ENCODE peak calls at places on chromosomes 6 and 20, in four cellular contexts. F, Q, L and P are unnamed samples. For H3K4me1, the result is how much of the 10 kb centered on the place peaks cover.

GRCh38 chr6:100267721-100268123 is 197.0 kb downstream of the SIM1 start:
- DNase-seq in F (no peak), L (no peak), Q (peak), P (no peak)

GRCh38 chr6:40302856-40303449 is 284.2 kb downstream of the LRFN2 start:
- DNase-seq in L (no peak), Q (no peak), F (no peak), P (no peak)

GRCh38 chr6:160733045-160733646 is 31.1 kb downstream of the PLG start:
- DNase-seq in F (no peak), Q (no peak), L (no peak), P (peak)

GRCh38 chr6:166766769-166767168 is 139.7 kb upstream of the RPS6KA2 start:
- DNase-seq in L (no peak), F (no peak), Q (no peak), P (no peak)

GRCh38 chr6:42281570-42281969 is 63.9 kb upstream of the MRPS10 start:
- DNase-seq in L (no peak), F (no peak), Q (no peak), P (no peak)

GRCh38 chr6:83429857-83430605 is 820 bp downstream of the ME1 start:
- DNase-seq in Q (peak), F (no peak), L (no peak), P (peak)

GRCh38 chr6:149138093-149138492 is 179.4 kb upstream of the TAB2 start:
- DNase-seq in L (no peak), F (no peak), Q (no peak), P (no peak)

GRCh38 chr6:90068835-90069478 is 174.7 kb downstream of the GJA10 start:
- DNase-seq in L (no peak), F (no peak), Q (no peak), P (no peak)

GRCh38 chr6:17965397-17965796 is 22.0 kb downstream of the KIF13A start:
- DNase-seq in F (no peak), Q (peak), L (no peak), P (no peak)

GRCh38 chr6:109491207-109491938 is 8.4 kb upstream of the ZBTB24 start:
- DNase-seq in L (no peak), F (no peak), Q (no peak), P (no peak)

GRCh38 chr20:18571578-18571977 is 4.3 kb downstream of the SMIM26 start:
- DNase-seq in L (no peak), F (no peak), Q (no peak), P (no peak)

GRCh38 chr6:44116643-44117382 is 10.4 kb downstream of the MRPL14 start:
- DNase-seq in Q (peak), L (no peak), F (no peak), P (no peak)

GRCh38 chr20:31515775-31516107 is 1.5 kb downstream of the HM13 start:
- DNase-seq in F (no peak), Q (no peak), L (no peak), P (no peak)

GRCh38 chr6:161246725-161247124 is 27.1 kb downstream of the AGPAT4 start:
- DNase-seq in Q (no peak), L (no peak), F (no peak), P (no peak)

GRCh38 chr6:151992091-151992490 is 184.6 kb downstream of the ESR1 start:
- DNase-seq in L (no peak), F (no peak), Q (no peak), P (no peak)

GRCh38 chr20:53202781-53203180 is 230.6 kb downstream of the TSHZ2 start:
- DNase-seq in Q (no peak), L (no peak), F (no peak), P (no peak)

GRCh38 chr20:23583526-23583925 is 15.2 kb upstream of the CST9L start:
- DNase-seq in F (no peak), L (no peak), Q (no peak), P (no peak)

GRCh38 chr6:18823782-18824386 is 436.7 kb downstream of the RNF144B start:
- DNase-seq in F (no peak), Q (peak), L (no peak), P (no peak)

GRCh38 chr20:8744228-8744844 is 324.6 kb upstream of the PLCB4 start:
- DNase-seq in F (no peak), Q (no peak), L (no peak), P (no peak)

GRCh38 chr20:36175016-36175415 is 20.5 kb downstream of the EPB41L1 start:
- DNase-seq in F (no peak), Q (no peak), L (no peak), P (no peak)

GRCh38 chr6:43308101-43308989 is at the start of gene CRIP3:
- DNase-seq in L (peak), Q (no peak), F (no peak), P (peak)

GRCh38 chr6:32170294-32170693 is 5.6 kb downstream of the AGPAT1 start:
- DNase-seq in Q (no peak), F (no peak), L (no peak), P (no peak)

GRCh38 chr6:54072708-54073313 is 38.4 kb upstream of the MLIP start:
- DNase-seq in Q (no peak), F (no peak), L (no peak), P (no peak)

GRCh38 chr6:45514454-45514853 is 136.7 kb upstream of the SUPT3H start:
- DNase-seq in F (no peak), Q (no peak), L (no peak), P (no peak)

GRCh38 chr6:132209351-132209750 is 191.9 kb downstream of the MOXD1 start:
- DNase-seq in Q (no peak), L (no peak), F (no peak), P (no peak)

DNA sequence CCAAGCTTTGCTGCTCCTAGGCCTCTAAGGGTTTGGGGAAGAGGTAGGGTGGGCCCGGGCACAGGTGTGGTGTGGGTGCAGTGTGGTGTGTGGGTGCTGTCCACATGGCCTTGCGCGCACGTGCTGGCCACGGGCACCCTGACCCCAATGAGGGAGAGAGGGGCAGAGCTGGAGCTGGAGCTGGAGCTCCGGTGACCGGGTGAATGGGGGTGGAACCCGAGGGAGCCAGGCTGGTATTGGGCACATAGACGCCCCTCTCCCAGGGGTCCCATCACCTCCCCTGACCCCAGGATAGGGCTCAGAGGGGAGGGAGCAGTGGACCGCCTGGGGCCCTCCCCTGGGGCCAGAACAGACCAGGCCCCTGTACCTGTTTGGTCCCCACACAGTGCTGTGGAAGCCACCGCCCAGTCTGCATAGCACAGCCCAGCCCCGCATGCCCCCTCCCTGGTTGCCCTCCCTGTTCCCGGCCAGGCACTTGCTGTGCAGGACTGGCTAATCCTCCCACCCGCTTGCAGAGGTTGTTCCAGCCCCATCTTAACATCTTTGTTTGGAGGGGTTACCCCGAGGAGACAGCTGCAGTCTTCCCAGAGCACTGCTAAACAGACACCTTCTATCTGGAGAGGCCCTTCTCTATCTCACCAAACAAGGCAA is 984 bp downstream of the ADAM33 start:
- DNase-seq in Q (no peak), L (no peak), F (peak), P (no peak)
- TF ChIP-seq POLR2A in Q (no peak), L (no peak), F (no peak), P (no peak)

GRCh38 chr20:5113615-5113986 is 6.2 kb downstream of the PCNA start:
- DNase-seq in F (no peak), L (no peak), Q (no peak), P (no peak)
- H3K4me1 ChIP-seq in F (under half), L (under half), Q (under half), P (under half)

GRCh38 chr6:153131037-153131981 is at the start of gene RGS17:
- DNase-seq in L (no peak), Q (peak), F (peak), P (peak)
- TF ChIP-seq POLR2AphosphoS5 in L (no peak), Q (peak), F (no peak), P (no peak)

DNA sequence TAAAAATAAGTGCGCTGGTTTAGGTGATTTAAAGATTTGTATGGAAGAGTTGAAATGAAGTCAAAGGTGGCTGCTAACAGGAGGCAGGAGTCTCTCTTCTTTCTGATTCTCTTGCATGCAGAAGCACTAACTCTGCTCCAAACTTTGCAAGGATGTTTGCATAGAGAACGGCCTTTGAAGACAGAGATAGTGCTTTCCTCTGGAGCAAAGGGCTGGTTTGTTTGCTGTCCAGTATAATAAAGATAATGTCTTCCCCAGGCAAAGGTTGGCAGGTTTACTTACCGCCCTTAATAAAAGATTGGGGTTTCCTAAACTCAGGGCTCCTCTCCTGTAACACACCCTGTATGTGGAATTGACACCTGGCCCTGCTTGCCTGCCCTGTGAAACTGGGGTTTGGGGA is 210.6 kb upstream of the RREB1 start:
- DNase-seq in F (no peak), Q (no peak), L (no peak), P (no peak)
- TF ChIP-seq POLR2A in F (no peak), Q (no peak), L (no peak), P (no peak)